ENCODE peak calls at places on chromosomes 4 and X, in five cellular contexts. S is A549, J is IMR-90, M is K562, K is SK-N-SH. R is an unnamed sample.

GRCh38 chr4:129138762-129139496 is 43.0 kb downstream of the C4orf33 start:
- DNase-seq in S (no peak), K (no peak), M (no peak), J (no peak), R (no peak)

GRCh38 chr4:53049528-53049927 is 187.4 kb downstream of the RASL11B start:
- DNase-seq in M (no peak), S (no peak), J (no peak), K (peak; percentile 34), R (no peak)

GRCh38 chrX:18833071-18833731 is 125.8 kb downstream of the PPEF1 start:
- DNase-seq in J (peak; percentile 16), S (no peak), K (peak; percentile 59), M (no peak), R (no peak)

GRCh38 chr4:37802068-37802666 is 24.3 kb upstream of the PGM2 start:
- DNase-seq in S (peak; percentile 27), M (peak; percentile 11), J (peak; percentile 60), K (peak; percentile 63), R (no peak)

GRCh38 chrX:133923113-133923512 is 62.3 kb downstream of the GPC3 start:
- DNase-seq in M (no peak), S (no peak), J (no peak), K (no peak), R (no peak)

GRCh38 chr4:74975082-74975481 is 42.2 kb downstream of the PARM1 start:
- DNase-seq in J (no peak), M (no peak), S (no peak), K (no peak), R (no peak)

GRCh38 chrX:68685722-68686683 is 38.5 kb downstream of the STARD8 start:
- DNase-seq in M (peak; percentile 50), K (peak; percentile 49), S (peak; percentile 31), J (peak; percentile 76), R (no peak)

GRCh38 chrX:38206036-38206435 is 14.6 kb downstream of the SRPX start:
- DNase-seq in J (peak; percentile 52), K (no peak), S (no peak), M (no peak), R (no peak)

GRCh38 chr4:77697860-77698599 is 92.4 kb downstream of the CXCL13 start:
- DNase-seq in K (no peak), S (peak; percentile 10), J (peak; percentile 67), M (no peak), R (no peak)

GRCh38 chr4:39429476-39430310 is 23.0 kb downstream of the KLB start:
- DNase-seq in K (no peak), M (no peak), J (no peak), S (no peak), R (no peak)

GRCh38 chr4:120227568-120227967 is 160.9 kb upstream of the MAD2L1 start:
- DNase-seq in M (no peak), K (no peak), S (no peak), J (no peak), R (no peak)

DNA sequence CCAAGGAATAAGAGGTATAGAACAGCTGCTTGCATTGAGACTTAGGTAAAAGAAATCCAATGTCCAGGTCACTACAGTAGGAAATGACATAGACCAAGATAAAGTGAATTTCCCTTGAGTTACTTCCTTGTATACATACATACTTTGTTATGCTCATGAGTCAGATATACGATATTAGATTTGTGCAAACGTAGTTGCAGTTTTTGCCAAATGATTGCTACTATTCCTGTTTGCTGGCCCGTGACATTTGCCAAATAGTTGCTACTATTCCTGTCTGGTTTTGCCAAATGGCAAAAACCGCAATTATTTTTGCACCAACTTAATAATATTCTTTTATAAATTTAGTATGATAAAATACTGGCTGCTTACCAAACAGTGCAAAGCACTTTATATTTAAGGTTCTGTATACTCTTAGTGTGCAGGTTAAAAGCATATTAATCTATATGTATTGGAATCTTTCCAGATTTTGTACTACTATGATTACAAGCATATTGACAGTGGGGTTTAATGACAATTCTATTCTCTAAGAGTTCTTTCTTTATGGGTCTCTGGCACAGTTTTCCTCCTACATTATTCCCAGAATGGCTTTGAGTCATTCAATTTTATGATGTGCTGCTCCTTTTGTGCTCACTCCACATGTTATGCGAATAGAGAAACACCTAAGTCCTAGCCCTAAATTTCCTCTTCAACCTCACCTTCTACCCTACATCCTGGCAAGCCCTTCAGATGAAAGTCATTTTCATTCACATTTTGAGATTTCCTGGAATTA is 210.1 kb upstream of the DIAPH2 start:
- DNase-seq in M (no peak), K (no peak), J (peak; percentile 72), S (no peak), R (no peak)
- TF ChIP-seq RCOR1 in M (no peak), K (no peak), J (no peak), S (no peak), R (no peak)

DNA sequence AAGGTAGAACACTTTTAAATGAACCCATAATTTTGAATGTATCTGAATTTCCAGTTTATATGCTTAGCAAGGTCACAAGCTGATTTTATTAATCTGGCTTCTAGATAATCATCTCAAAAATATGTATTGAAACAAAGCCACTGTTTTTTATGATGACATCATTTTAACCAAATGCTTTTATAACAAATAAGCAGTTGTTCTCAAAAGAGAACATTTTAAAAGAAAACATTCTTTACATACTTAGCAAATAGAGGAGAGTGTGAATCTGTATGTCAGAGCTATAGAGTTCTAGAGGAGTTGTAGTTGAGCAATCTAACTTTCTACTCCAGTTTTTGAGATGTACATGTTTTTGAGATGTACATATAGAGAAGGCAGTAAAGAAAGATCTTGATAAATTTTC is 42.5 kb downstream of the LAMP2 start:
- DNase-seq in S (no peak), J (peak; percentile 19), K (no peak), M (no peak), R (no peak)
- TF ChIP-seq RCOR1 in S (no peak), J (no peak), K (no peak), M (no peak), R (no peak)

GRCh38 chr4:66555301-66555700 is 885.0 kb upstream of the EPHA5 start:
- DNase-seq in M (no peak), K (no peak), S (no peak), J (peak; percentile 59), R (no peak)

GRCh38 chr4:66558651-66559050 is 888.4 kb upstream of the EPHA5 start:
- DNase-seq in M (no peak), J (no peak), K (no peak), S (no peak), R (no peak)

GRCh38 chr4:66556651-66557278 is 886.5 kb upstream of the EPHA5 start:
- DNase-seq in S (no peak), M (no peak), J (no peak), K (no peak), R (no peak)

GRCh38 chr4:66554844-66555243 is 884.6 kb upstream of the EPHA5 start:
- DNase-seq in J (no peak), K (no peak), S (no peak), M (no peak), R (no peak)
- TF ChIP-seq RCOR1 in J (no peak), K (no peak), S (no peak), M (no peak), R (no peak)

GRCh38 chr4:20512053-20512810 is 188.0 kb upstream of the PACRGL start:
- DNase-seq in J (no peak), K (no peak), M (no peak), S (no peak), R (no peak)
- TF ChIP-seq RCOR1 in J (no peak), K (no peak), M (no peak), S (no peak), R (no peak)

DNA sequence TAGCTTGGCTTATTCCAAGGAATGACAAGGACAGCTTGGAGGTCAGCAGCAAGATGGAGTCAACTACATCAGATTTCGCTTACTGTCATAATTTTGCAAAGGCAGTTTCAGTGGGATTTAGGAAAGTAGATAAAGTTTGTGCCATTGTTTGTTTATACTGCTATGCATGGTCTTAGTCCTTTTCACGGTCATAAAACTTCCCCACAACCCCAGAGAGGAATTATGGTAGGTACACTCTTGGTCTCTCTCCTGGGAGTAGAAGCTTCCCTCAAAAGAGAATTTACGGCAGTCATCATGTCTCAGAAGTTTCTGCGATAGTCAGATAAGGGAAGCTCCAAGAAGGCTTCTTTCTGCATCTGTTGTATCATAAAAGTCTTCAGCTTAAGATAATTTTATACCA is 27.9 kb upstream of the HERC6 start:
- DNase-seq in S (no peak), M (no peak), K (no peak), J (no peak), R (no peak)
- TF ChIP-seq RCOR1 in S (no peak), M (no peak), K (no peak), J (no peak), R (no peak)

DNA sequence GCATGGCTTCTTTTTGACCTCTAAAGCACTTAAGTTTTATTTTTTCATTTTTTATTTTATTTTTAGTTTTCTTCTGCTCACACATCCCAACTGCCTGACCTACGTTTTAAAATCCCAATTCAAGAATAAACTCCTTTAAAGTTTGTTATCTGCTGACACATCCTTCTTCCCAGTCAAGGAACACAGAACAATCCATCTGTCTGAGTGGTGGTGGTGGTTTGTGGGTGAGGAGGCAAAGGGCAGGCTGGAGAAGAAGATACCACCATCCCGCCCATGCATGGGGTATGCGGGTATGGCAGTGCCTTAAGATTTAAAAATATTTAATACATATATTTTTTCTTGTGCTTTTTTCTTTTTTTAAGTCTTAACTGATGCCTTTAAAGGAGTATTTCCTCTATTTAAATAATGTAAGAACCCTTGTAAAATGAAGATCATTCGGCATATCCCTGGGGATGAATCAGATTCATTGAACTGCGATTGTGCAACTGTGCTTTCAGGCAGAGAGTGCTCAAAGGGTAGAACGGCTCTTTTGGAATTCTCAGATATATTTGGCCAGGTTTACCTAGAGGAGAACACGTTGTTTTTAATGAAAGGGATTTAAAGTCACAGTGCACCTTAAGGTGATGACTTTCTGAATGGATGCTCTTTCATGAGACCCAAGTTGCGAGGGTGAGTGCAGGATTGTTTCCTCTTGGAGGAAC is 51.4 kb upstream of the ELOVL6 start:
- DNase-seq in J (no peak), K (no peak), M (no peak), S (no peak), R (no peak)
- TF ChIP-seq RCOR1 in J (no peak), K (no peak), M (no peak), S (no peak), R (no peak)

DNA sequence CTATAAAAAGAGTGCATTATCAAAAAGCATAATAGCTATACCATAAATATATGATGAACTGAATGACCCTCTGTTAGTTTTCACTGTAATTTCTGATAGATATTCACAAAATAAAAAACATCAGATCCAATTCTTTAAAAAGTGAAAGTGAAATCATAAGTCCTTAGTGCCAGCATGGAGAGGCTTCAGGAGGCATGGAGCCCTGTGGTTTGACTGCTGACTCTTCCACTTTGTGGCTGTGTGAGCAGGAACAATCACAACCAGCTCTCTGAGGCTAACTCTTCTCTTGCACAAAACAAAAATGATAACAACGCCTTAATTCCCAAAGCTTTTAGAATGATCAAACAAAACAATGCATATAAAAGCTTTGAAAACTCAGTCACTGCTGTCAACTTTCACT is 1143.9 kb downstream of the PDHA2 start:
- DNase-seq in K (no peak), J (no peak), S (no peak), M (no peak), R (no peak)
- TF ChIP-seq RCOR1 in K (no peak), J (no peak), S (no peak), M (no peak), R (no peak)

R was measured in GM12878.